ENCODE peak calls at places on chromosomes 7 and 10, in five cellular contexts. L is GM12878, Q is HCT116, E is H1, J is HepG2. R is an unnamed sample. For H3K4me1, the result is how much of the 10 kb centered on the place peaks cover.

GRCh38 chr7:94748371-94748770 is 92.4 kb upstream of the SGCE start:
- DNase-seq in L (no peak), Q (no peak), E (no peak), J (no peak), R (no peak)

GRCh38 chr10:110399163-110400094 is 94.7 kb upstream of the SMNDC1 start:
- DNase-seq in L (no peak), Q (peak), E (no peak), J (peak), R (no peak)

GRCh38 chr7:135253851-135254815 is 20.5 kb downstream of the STRA8 start:
- DNase-seq in L (no peak), Q (peak), E (no peak), J (peak), R (no peak)

GRCh38 chr7:113267885-113268284 is 149.5 kb upstream of the SMIM30 start:
- DNase-seq in L (no peak), Q (no peak), E (no peak), J (no peak), R (no peak)

GRCh38 chr10:113017375-113017774 is 67.3 kb downstream of the TCF7L2 start:
- DNase-seq in L (no peak), Q (no peak), E (no peak), J (no peak), R (no peak)

GRCh38 chr7:107344286-107344685 is 125.6 kb upstream of the GPR22 start:
- DNase-seq in L (no peak), Q (no peak), E (no peak), J (no peak), R (no peak)

GRCh38 chr7:89770156-89770555 is 384.1 kb upstream of the STEAP1 start:
- DNase-seq in L (no peak), Q (no peak), E (no peak), J (no peak), R (no peak)

GRCh38 chr10:77082601-77083252 is 554.9 kb downstream of the KCNMA1 start:
- DNase-seq in L (no peak), Q (no peak), E (peak), J (no peak), R (no peak)

GRCh38 chr10:71084818-71085126 is 127.6 kb upstream of the UNC5B start:
- DNase-seq in L (no peak), Q (no peak), E (peak), J (no peak), R (no peak)

GRCh38 chr7:149819141-149819960 is 18.8 kb upstream of the ZNF862 start:
- DNase-seq in L (no peak), Q (no peak), E (no peak), J (no peak), R (no peak)

GRCh38 chr10:100653957-100654834 is 91.2 kb upstream of the PAX2 start:
- DNase-seq in L (no peak), Q (no peak), E (peak), J (no peak), R (peak)

GRCh38 chr7:40977533-40977932 is 725.4 kb downstream of the INHBA start:
- DNase-seq in L (no peak), Q (no peak), E (no peak), J (no peak), R (no peak)

GRCh38 chr10:68543004-68543918 is 15.9 kb upstream of the SLC25A16 start:
- DNase-seq in L (no peak), Q (peak), E (no peak), J (peak), R (no peak)

GRCh38 chr7:131529179-131529578 is 27.2 kb downstream of the PODXL start:
- DNase-seq in L (no peak), Q (no peak), E (no peak), J (no peak), R (no peak)

GRCh38 chr7:131532570-131533091 is 23.8 kb downstream of the PODXL start:
- DNase-seq in L (no peak), Q (no peak), E (no peak), J (no peak), R (no peak)

GRCh38 chr7:131527462-131527861 is 29.0 kb downstream of the PODXL start:
- DNase-seq in L (no peak), Q (no peak), E (no peak), J (no peak), R (no peak)

GRCh38 chr7:131530137-131530536 is 26.3 kb downstream of the PODXL start:
- DNase-seq in L (no peak), Q (no peak), E (no peak), J (no peak), R (no peak)

GRCh38 chr7:131529617-131530016 is 26.8 kb downstream of the PODXL start:
- DNase-seq in L (no peak), Q (no peak), E (no peak), J (no peak), R (no peak)
- TF ChIP-seq ZNF274 in L (no peak), Q (no peak), E (no peak), J (no peak), R (no peak)

GRCh38 chr7:22561895-22562593 is 62.1 kb upstream of the STEAP1B start:
- DNase-seq in L (no peak), Q (no peak), E (peak), J (no peak), R (no peak)
- H3K4me1 ChIP-seq in L (under half), Q (under half), E (under half), J (under half), R (under half)

GRCh38 chr7:116541951-116542350 is 17.1 kb downstream of the CAV1 start:
- DNase-seq in L (no peak), Q (no peak), E (no peak), J (no peak), R (no peak)

GRCh38 chr7:116545411-116545993 is 20.7 kb downstream of the CAV1 start:
- DNase-seq in L (no peak), Q (no peak), E (no peak), J (no peak), R (no peak)

GRCh38 chr7:116544488-116544887 is 19.7 kb downstream of the CAV1 start:
- DNase-seq in L (no peak), Q (no peak), E (no peak), J (no peak), R (no peak)

GRCh38 chr7:116542618-116543017 is 17.8 kb downstream of the CAV1 start:
- DNase-seq in L (no peak), Q (no peak), E (no peak), J (no peak), R (no peak)

GRCh38 chr7:116543664-116544063 is 18.8 kb downstream of the CAV1 start:
- DNase-seq in L (no peak), Q (no peak), E (no peak), J (no peak), R (no peak)
- TF ChIP-seq ATF3 in L (no peak), Q (no peak), E (no peak), J (no peak), R (no peak)

DNA sequence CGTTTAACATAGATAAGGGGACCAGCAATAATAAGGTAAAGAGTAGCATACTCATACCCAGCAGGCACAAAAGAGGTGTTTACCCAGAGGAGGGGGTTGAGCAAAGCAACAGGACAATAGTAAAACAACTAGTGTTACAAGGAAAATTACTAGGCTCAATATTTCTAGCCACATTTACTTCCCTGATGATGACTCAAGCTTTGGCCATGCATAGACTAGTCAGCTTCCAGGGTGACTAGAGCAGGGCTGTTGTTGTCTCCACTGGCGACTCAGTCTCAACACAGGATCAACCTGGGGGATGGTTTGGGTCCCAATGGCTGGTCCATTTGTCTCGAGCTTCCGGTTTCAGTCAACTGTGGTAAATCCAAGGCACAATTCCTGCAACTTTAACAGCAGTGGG is 217.7 kb upstream of the KCND2 start:
- DNase-seq in L (no peak), Q (peak), E (no peak), J (no peak), R (no peak)
- TF ChIP-seq ZNF274 in L (no peak), Q (no peak), E (no peak), J (no peak), R (no peak)

DNA sequence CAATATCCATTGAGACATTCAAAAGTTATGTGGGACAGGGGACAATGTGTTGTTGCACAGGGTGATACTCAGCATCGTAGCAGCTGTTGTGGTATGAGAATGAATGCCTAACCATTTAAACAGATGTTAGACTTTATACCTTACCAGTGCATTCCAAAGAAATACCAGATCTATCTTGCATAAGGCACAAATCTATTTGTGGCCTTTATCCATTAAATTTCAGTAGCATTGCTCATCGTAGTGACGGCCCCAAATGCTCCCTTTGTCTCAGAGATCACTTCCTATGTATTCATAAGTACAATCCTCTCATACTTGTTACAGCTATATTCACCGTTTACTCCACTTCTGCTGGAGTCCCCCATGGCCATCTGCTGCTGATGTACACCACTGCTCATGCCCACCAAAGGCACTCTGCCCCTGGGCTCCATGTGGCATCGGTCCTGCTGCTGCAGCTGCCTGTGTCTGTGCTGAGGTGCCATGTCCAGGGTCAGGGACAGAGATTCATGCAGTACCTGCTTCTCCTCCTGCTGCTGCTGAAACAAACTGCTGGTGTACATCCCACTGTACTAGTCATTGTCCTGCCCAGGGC is 96.3 kb downstream of the CPED1 start:
- DNase-seq in L (no peak), Q (no peak), E (no peak), J (peak), R (no peak)
- H3K4me1 ChIP-seq in L (under half), Q (under half), E (under half), J (under half), R (half or more)

GRCh38 chr7:45242698-45243097 is 85.1 kb downstream of the RAMP3 start:
- DNase-seq in L (no peak), Q (no peak), E (peak), J (no peak), R (no peak)

GRCh38 chr7:45241339-45242109 is 83.9 kb downstream of the RAMP3 start:
- DNase-seq in L (no peak), Q (no peak), E (peak), J (no peak), R (peak)

GRCh38 chr7:45240926-45241325 is 83.3 kb downstream of the RAMP3 start:
- DNase-seq in L (no peak), Q (no peak), E (peak), J (no peak), R (no peak)

GRCh38 chr7:45240187-45240776 is 82.7 kb downstream of the RAMP3 start:
- DNase-seq in L (no peak), Q (no peak), E (no peak), J (no peak), R (peak)

GRCh38 chr7:45242261-45242660 is 84.7 kb downstream of the RAMP3 start:
- DNase-seq in L (no peak), Q (no peak), E (no peak), J (no peak), R (no peak)
- TF ChIP-seq ATF3 in L (no peak), Q (no peak), E (no peak), J (no peak), R (no peak)

GRCh38 chr7:34672430-34672829 is 14.4 kb downstream of the NPSR1 start:
- DNase-seq in L (no peak), Q (no peak), E (no peak), J (no peak), R (no peak)

GRCh38 chr7:34677491-34677890 is 19.5 kb downstream of the NPSR1 start:
- DNase-seq in L (no peak), Q (no peak), E (no peak), J (no peak), R (no peak)

GRCh38 chr7:34673066-34673465 is 15.0 kb downstream of the NPSR1 start:
- DNase-seq in L (no peak), Q (no peak), E (no peak), J (no peak), R (no peak)

GRCh38 chr7:34675749-34676374 is 17.8 kb downstream of the NPSR1 start:
- DNase-seq in L (peak), Q (peak), E (peak), J (peak), R (peak)
- TF ChIP-seq ZNF274 in L (no peak), Q (no peak), E (no peak), J (no peak), R (no peak)

DNA sequence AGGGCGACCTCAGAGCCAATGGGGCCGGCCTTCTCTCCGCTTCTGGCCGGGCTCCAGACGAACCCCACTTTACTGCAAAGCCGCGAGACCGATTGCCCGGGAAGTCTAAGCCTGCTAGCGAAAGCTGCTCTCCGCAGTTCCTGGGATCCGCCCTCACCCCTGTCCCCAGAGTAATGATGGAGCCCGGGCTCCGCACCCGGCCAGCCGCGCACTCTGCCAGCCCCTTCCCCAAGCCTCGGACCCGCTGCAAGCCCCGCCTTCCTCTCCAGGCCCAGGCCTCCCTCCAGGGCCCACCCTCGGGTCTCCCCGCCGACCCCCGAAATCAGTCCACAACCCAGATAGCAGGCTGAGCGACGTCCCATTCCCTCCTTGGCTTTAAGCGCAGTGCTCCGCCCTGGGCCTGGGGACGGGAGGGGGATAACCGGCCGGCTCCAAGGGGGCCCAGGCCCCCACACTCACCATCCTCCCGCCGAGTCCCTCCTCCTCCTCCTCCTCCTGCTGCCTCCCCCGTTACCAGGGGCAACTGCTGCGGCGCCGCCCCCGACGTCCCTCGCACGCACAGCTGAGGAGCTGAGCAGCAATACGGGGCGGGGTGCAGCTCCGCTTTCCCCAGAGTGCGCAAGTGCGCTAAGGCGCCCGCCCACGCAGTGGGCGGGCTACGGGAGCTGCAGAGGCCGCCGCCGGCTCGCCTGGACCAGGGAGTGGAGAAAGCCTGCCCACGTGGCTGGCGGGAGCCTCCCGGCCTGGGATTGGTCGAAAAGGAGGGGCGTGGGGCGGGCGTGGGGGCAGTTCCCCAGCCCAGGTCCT is at the start of gene ARL3:
- DNase-seq in L (peak), Q (peak), E (peak), J (peak), R (peak)
- H3K4me1 ChIP-seq in L (under half), Q (under half), E (under half), J (half or more), R (under half)

GRCh38 chr7:7427363-7427762 is 108.3 kb downstream of the COL28A1 start:
- DNase-seq in L (no peak), Q (no peak), E (no peak), J (no peak), R (no peak)

GRCh38 chr7:7426686-7427085 is 109.0 kb downstream of the COL28A1 start:
- DNase-seq in L (no peak), Q (no peak), E (no peak), J (no peak), R (no peak)

GRCh38 chr7:7432979-7433378 is 102.7 kb downstream of the COL28A1 start:
- DNase-seq in L (no peak), Q (no peak), E (no peak), J (no peak), R (no peak)

GRCh38 chr7:7425321-7425720 is 110.4 kb downstream of the COL28A1 start:
- DNase-seq in L (no peak), Q (no peak), E (no peak), J (no peak), R (no peak)

GRCh38 chr7:7428806-7429205 is 106.9 kb downstream of the COL28A1 start:
- DNase-seq in L (no peak), Q (no peak), E (no peak), J (no peak), R (no peak)
- TF ChIP-seq ATF3 in L (no peak), Q (no peak), E (no peak), J (no peak), R (no peak)

R was measured in K562.